ENCODE peak calls at places on chromosomes 13 and 19, in five cellular contexts. One of them, this sample, is unnamed. For H3K9me3, the result is how much of the 10 kb centered on the place peaks cover.

GRCh38 chr19:27754700-27755099 is 1458.3 kb downstream of the UQCRFS1 start:
- DNase-seq in adrenal gland: no peak
- DNase-seq in Panc1: no peak
- DNase-seq in lung: no peak
- DNase-seq in thoracic aorta: no peak
- DNase-seq in this sample: no peak

GRCh38 chr19:34232566-34233481 is 21.5 kb upstream of the GARRE1 start:
- DNase-seq in adrenal gland: peak
- DNase-seq in lung: no peak
- DNase-seq in thoracic aorta: no peak
- DNase-seq in Panc1: peak
- DNase-seq in this sample: no peak

GRCh38 chr13:111330211-111330610 is 9.8 kb downstream of the TEX29 start:
- DNase-seq in thoracic aorta: no peak
- DNase-seq in Panc1: no peak
- DNase-seq in lung: no peak
- DNase-seq in adrenal gland: no peak
- DNase-seq in this sample: peak

GRCh38 chr13:27242642-27243185 is 8.6 kb upstream of the RPL21 start:
- DNase-seq in lung: no peak
- DNase-seq in thoracic aorta: no peak
- DNase-seq in Panc1: no peak
- DNase-seq in adrenal gland: no peak
- DNase-seq in this sample: no peak

GRCh38 chr19:4908781-4909171 is 525 bp upstream of the UHRF1 start:
- DNase-seq in lung: no peak
- DNase-seq in thoracic aorta: no peak
- DNase-seq in adrenal gland: no peak
- DNase-seq in Panc1: no peak
- DNase-seq in this sample: no peak

GRCh38 chr13:72852207-72852606 is 70.3 kb downstream of the PIBF1 start:
- DNase-seq in thoracic aorta: no peak
- DNase-seq in adrenal gland: no peak
- DNase-seq in lung: no peak
- DNase-seq in Panc1: no peak
- DNase-seq in this sample: no peak

GRCh38 chr13:45209229-45209628 is 8.4 kb upstream of the KCTD4 start:
- DNase-seq in thoracic aorta: no peak
- DNase-seq in adrenal gland: no peak
- DNase-seq in Panc1: no peak
- DNase-seq in lung: no peak
- DNase-seq in this sample: no peak

GRCh38 chr19:13983213-13983889 is 22.8 kb downstream of the RFX1 start:
- DNase-seq in lung: no peak
- DNase-seq in thoracic aorta: no peak
- DNase-seq in Panc1: no peak
- DNase-seq in adrenal gland: no peak
- DNase-seq in this sample: no peak

GRCh38 chr13:114108141-114108761 is 24.2 kb downstream of the RASA3 start:
- DNase-seq in adrenal gland: peak
- DNase-seq in Panc1: no peak
- DNase-seq in lung: no peak
- DNase-seq in thoracic aorta: no peak
- DNase-seq in this sample: no peak

GRCh38 chr19:40433391-40434216 is 7.8 kb upstream of the SERTAD1 start:
- DNase-seq in thoracic aorta: peak
- DNase-seq in lung: peak
- DNase-seq in Panc1: no peak
- DNase-seq in adrenal gland: peak
- DNase-seq in this sample: no peak

GRCh38 chr19:44689290-44690130 is 9.4 kb upstream of the CEACAM16 start:
- DNase-seq in lung: peak
- DNase-seq in thoracic aorta: peak
- DNase-seq in Panc1: no peak
- DNase-seq in adrenal gland: peak
- DNase-seq in this sample: no peak

GRCh38 chr19:45340232-45340898 is at the start of gene KLC3:
- DNase-seq in lung: no peak
- DNase-seq in thoracic aorta: no peak
- DNase-seq in Panc1: no peak
- DNase-seq in adrenal gland: no peak
- DNase-seq in this sample: no peak

GRCh38 chr13:28817204-28817603 is 2.9 kb upstream of the MTUS2 start:
- DNase-seq in adrenal gland: no peak
- DNase-seq in thoracic aorta: no peak
- DNase-seq in Panc1: no peak
- DNase-seq in lung: no peak
- DNase-seq in this sample: no peak

GRCh38 chr13:101511161-101511560 is 58.7 kb downstream of the ITGBL1 start:
- DNase-seq in Panc1: no peak
- DNase-seq in adrenal gland: no peak
- DNase-seq in lung: no peak
- DNase-seq in thoracic aorta: no peak
- DNase-seq in this sample: no peak

GRCh38 chr13:71015021-71015420 is 852.0 kb downstream of the DACH1 start:
- DNase-seq in Panc1: no peak
- DNase-seq in lung: no peak
- DNase-seq in thoracic aorta: no peak
- DNase-seq in adrenal gland: no peak
- DNase-seq in this sample: no peak

GRCh38 chr13:36673838-36674326 is at the start of gene SERTM1:
- DNase-seq in lung: no peak
- DNase-seq in adrenal gland: no peak
- DNase-seq in Panc1: no peak
- DNase-seq in thoracic aorta: no peak
- DNase-seq in this sample: no peak

GRCh38 chr19:3125900-3126524 is 9.8 kb upstream of the GNA15 start:
- DNase-seq in thoracic aorta: no peak
- DNase-seq in lung: peak
- DNase-seq in adrenal gland: peak
- DNase-seq in Panc1: peak
- DNase-seq in this sample: no peak

GRCh38 chr13:98175823-98176222 is 1.2 kb downstream of the RNF113B start:
- DNase-seq in thoracic aorta: no peak
- DNase-seq in Panc1: no peak
- DNase-seq in adrenal gland: no peak
- DNase-seq in lung: no peak
- DNase-seq in this sample: no peak

GRCh38 chr13:40130871-40131636 is 475.6 kb downstream of the COG6 start:
- DNase-seq in adrenal gland: peak
- DNase-seq in Panc1: no peak
- DNase-seq in thoracic aorta: no peak
- DNase-seq in lung: no peak
- DNase-seq in this sample: no peak

GRCh38 chr13:30696278-30697176 is 38.8 kb upstream of the ALOX5AP start:
- DNase-seq in Panc1: no peak
- DNase-seq in thoracic aorta: no peak
- DNase-seq in lung: peak
- DNase-seq in adrenal gland: peak
- DNase-seq in this sample: no peak

GRCh38 chr19:10227215-10227971 is 3.7 kb downstream of the S1PR2 start:
- DNase-seq in thoracic aorta: no peak
- DNase-seq in Panc1: no peak
- DNase-seq in lung: peak
- DNase-seq in adrenal gland: no peak
- DNase-seq in this sample: no peak

GRCh38 chr19:29773141-29773540 is 38.6 kb upstream of the CCNE1 start:
- DNase-seq in adrenal gland: no peak
- DNase-seq in lung: no peak
- DNase-seq in Panc1: no peak
- DNase-seq in thoracic aorta: no peak
- DNase-seq in this sample: no peak

GRCh38 chr13:29369060-29369743 is 226.3 kb downstream of the SLC7A1 start:
- DNase-seq in adrenal gland: no peak
- DNase-seq in thoracic aorta: no peak
- DNase-seq in Panc1: no peak
- DNase-seq in lung: no peak
- DNase-seq in this sample: no peak

GRCh38 chr19:40420766-40421467 is 4.9 kb downstream of the SERTAD1 start:
- DNase-seq in lung: peak
- DNase-seq in Panc1: no peak
- DNase-seq in thoracic aorta: peak
- DNase-seq in adrenal gland: peak
- DNase-seq in this sample: peak

GRCh38 chr19:48480151-48480475 is 10.9 kb downstream of the CYTH2 start:
- DNase-seq in thoracic aorta: no peak
- DNase-seq in lung: no peak
- DNase-seq in Panc1: no peak
- DNase-seq in adrenal gland: peak
- DNase-seq in this sample: no peak

GRCh38 chr19:36528921-36529518 is 949 bp upstream of the ZNF260 start:
- DNase-seq in lung: no peak
- DNase-seq in Panc1: no peak
- DNase-seq in adrenal gland: peak
- DNase-seq in thoracic aorta: no peak
- DNase-seq in this sample: no peak

GRCh38 chr19:17743874-17744273 is 7.4 kb upstream of the FCHO1 start:
- DNase-seq in adrenal gland: no peak
- DNase-seq in lung: no peak
- DNase-seq in Panc1: no peak
- DNase-seq in thoracic aorta: no peak
- DNase-seq in this sample: no peak

GRCh38 chr19:44968670-44969069 is 13.5 kb downstream of the CLPTM1 start:
- DNase-seq in lung: no peak
- DNase-seq in Panc1: no peak
- DNase-seq in adrenal gland: no peak
- DNase-seq in thoracic aorta: no peak
- DNase-seq in this sample: no peak

GRCh38 chr19:58044886-58045285 is 11.1 kb downstream of the ZSCAN1 start:
- DNase-seq in Panc1: no peak
- DNase-seq in adrenal gland: no peak
- DNase-seq in lung: no peak
- DNase-seq in thoracic aorta: no peak
- DNase-seq in this sample: no peak

GRCh38 chr19:11721681-11722080 is 17.1 kb downstream of the ZNF823 start:
- DNase-seq in adrenal gland: no peak
- DNase-seq in Panc1: no peak
- DNase-seq in thoracic aorta: no peak
- DNase-seq in lung: no peak
- DNase-seq in this sample: no peak

GRCh38 chr19:11722414-11722813 is 16.3 kb downstream of the ZNF823 start:
- DNase-seq in lung: no peak
- DNase-seq in Panc1: no peak
- DNase-seq in adrenal gland: no peak
- DNase-seq in thoracic aorta: no peak
- DNase-seq in this sample: no peak
- H3K9me3 ChIP-seq in lung: under half
- H3K9me3 ChIP-seq in Panc1: half or more
- H3K9me3 ChIP-seq in adrenal gland: under half
- H3K9me3 ChIP-seq in thoracic aorta: half or more
- H3K9me3 ChIP-seq in this sample: under half

DNA sequence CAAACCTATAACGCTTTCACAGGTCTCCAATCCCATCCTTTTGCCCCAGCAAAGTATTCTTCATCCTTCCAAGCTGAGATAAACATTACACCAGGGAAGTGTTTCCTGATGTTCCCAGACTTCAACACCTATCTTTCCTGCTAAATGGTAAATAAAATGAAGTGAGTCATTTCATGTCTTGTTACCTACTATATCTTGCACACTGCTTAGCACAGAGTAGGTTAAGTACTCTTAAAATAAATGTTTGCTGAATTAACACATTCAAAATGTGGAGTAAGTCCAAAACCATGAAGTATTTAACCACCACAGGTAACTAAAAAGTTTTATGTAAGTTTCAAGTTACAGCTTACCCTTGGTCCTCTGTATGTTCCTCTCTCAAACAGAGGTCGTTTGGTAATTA is 3.4 kb downstream of the RBM26 start:
- DNase-seq in lung: no peak
- DNase-seq in adrenal gland: no peak
- DNase-seq in Panc1: no peak
- DNase-seq in thoracic aorta: no peak
- DNase-seq in this sample: no peak
- H3K4me3 ChIP-seq in lung: no peak
- H3K4me3 ChIP-seq in adrenal gland: no peak
- H3K4me3 ChIP-seq in Panc1: no peak
- H3K4me3 ChIP-seq in thoracic aorta: no peak
- H3K4me3 ChIP-seq in this sample: no peak

DNA sequence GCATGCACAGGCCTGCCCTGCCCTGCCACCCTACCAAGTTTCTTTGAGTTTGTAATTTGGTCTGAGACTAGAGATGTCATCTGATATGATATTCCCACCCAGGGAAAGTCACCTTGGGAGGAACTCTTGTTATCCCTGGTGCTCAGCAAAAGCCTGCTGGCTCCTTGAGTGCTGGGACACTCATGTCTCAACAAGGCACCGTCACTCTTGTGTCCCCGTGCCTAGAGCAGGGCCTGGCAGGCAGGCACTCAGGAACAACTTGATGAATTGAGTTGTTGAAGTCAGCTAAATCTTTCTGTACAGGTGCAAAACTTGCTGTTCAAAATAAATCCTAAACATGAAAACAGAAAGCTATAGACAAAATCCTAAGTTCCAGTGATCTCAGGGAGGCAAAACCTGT is 345.4 kb downstream of the KCNRG start:
- DNase-seq in thoracic aorta: no peak
- DNase-seq in adrenal gland: no peak
- DNase-seq in Panc1: no peak
- DNase-seq in lung: no peak
- DNase-seq in this sample: no peak
- H3K9me3 ChIP-seq in thoracic aorta: under half
- H3K9me3 ChIP-seq in adrenal gland: under half
- H3K9me3 ChIP-seq in Panc1: under half
- H3K9me3 ChIP-seq in lung: under half
- H3K9me3 ChIP-seq in this sample: under half

GRCh38 chr13:104832265-104832664 is 1703.2 kb downstream of the EFNB2 start:
- DNase-seq in lung: no peak
- DNase-seq in thoracic aorta: no peak
- DNase-seq in Panc1: no peak
- DNase-seq in adrenal gland: no peak
- DNase-seq in this sample: no peak

GRCh38 chr13:104841110-104841509 is 1694.4 kb downstream of the EFNB2 start:
- DNase-seq in adrenal gland: no peak
- DNase-seq in thoracic aorta: no peak
- DNase-seq in lung: no peak
- DNase-seq in Panc1: no peak
- DNase-seq in this sample: no peak

GRCh38 chr13:104833221-104833620 is 1702.2 kb downstream of the EFNB2 start:
- DNase-seq in adrenal gland: no peak
- DNase-seq in Panc1: no peak
- DNase-seq in lung: no peak
- DNase-seq in thoracic aorta: no peak
- DNase-seq in this sample: no peak

GRCh38 chr13:104843328-104843727 is 1692.1 kb downstream of the EFNB2 start:
- DNase-seq in thoracic aorta: no peak
- DNase-seq in lung: no peak
- DNase-seq in Panc1: no peak
- DNase-seq in adrenal gland: no peak
- DNase-seq in this sample: no peak

DNA sequence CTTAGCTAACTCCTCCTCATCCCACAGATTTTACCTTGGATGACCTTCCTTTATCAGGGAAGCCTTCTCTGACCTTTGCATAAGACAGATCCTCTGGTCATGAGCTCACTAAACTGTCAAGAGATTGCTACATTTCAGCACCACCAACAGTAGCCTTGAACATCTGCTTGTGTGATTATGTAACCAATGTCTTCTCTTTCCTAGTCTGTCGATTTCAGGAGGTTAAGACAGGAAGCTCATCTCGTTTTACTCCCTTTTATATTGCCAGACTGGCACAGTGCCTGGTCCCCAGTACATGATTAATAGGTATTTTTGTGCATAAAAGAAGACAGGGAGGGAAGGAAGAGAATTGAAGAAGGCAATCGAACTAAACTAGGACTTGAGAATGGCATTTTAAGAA is 1697.7 kb downstream of the EFNB2 start:
- DNase-seq in lung: no peak
- DNase-seq in adrenal gland: peak
- DNase-seq in thoracic aorta: no peak
- DNase-seq in Panc1: no peak
- DNase-seq in this sample: no peak
- H3K4me3 ChIP-seq in lung: no peak
- H3K4me3 ChIP-seq in adrenal gland: no peak
- H3K4me3 ChIP-seq in thoracic aorta: no peak
- H3K4me3 ChIP-seq in Panc1: no peak
- H3K4me3 ChIP-seq in this sample: no peak